ENCODE peak calls at places on chromosome 3, in six cellular contexts. F, G, N, P, K and U are unnamed samples.

GRCh38 chr3:4550957-4551754 is 58.0 kb downstream of the ITPR1 start:
- DNase-seq in N (no peak), K (no peak), G (no peak), P (peak; percentile 59), F (no peak), U (no peak)

GRCh38 chr3:16769525-16769924 is 115.2 kb upstream of the PLCL2 start:
- DNase-seq in P (no peak), G (no peak), N (no peak), F (no peak), K (no peak), U (no peak)

GRCh38 chr3:12929801-12930200 is 88.4 kb upstream of the RPL32 start:
- DNase-seq in K (no peak), F (no peak), P (no peak), N (no peak), G (no peak), U (no peak)

GRCh38 chr3:48247401-48247807 is 6.5 kb downstream of the ZNF589 start:
- DNase-seq in P (no peak), N (no peak), K (peak; percentile 74), G (peak; percentile 34), F (peak; percentile 65), U (no peak)

GRCh38 chr3:188863999-188864406 is 307.8 kb upstream of the TPRG1 start:
- DNase-seq in G (no peak), K (peak; percentile 96), P (no peak), F (no peak), N (no peak), U (no peak)

GRCh38 chr3:180548050-180548449 is 53.9 kb upstream of the TTC14 start:
- DNase-seq in G (no peak), K (peak; percentile 22), N (no peak), P (no peak), F (peak; percentile 5), U (peak; percentile 4)

GRCh38 chr3:159263750-159264561 is 462.1 kb downstream of the MFSD1 start:
- DNase-seq in N (no peak), P (no peak), G (peak; percentile 44), F (peak; percentile 77), K (peak; percentile 41), U (peak; percentile 68)

GRCh38 chr3:184737641-184738518 is 26.0 kb upstream of the MAGEF1 start:
- DNase-seq in K (peak; percentile 66), P (no peak), N (no peak), G (no peak), F (peak; percentile 70), U (peak; percentile 77)

GRCh38 chr3:188578579-188579363 is 424.8 kb downstream of the LPP start:
- DNase-seq in G (peak; percentile 27), N (no peak), K (peak; percentile 93), F (peak; percentile 93), P (peak; percentile 80), U (peak; percentile 73)

GRCh38 chr3:30350011-30350410 is 256.4 kb upstream of the TGFBR2 start:
- DNase-seq in P (no peak), N (no peak), G (no peak), K (no peak), F (no peak), U (no peak)

GRCh38 chr3:164393171-164393570 is 685.1 kb downstream of the SI start:
- DNase-seq in G (no peak), K (no peak), P (no peak), F (no peak), N (no peak), U (no peak)

GRCh38 chr3:164401923-164402322 is 676.4 kb downstream of the SI start:
- DNase-seq in N (peak; percentile 32), P (no peak), K (no peak), F (no peak), G (no peak), U (no peak)

GRCh38 chr3:164397462-164397861 is 680.8 kb downstream of the SI start:
- DNase-seq in K (no peak), N (no peak), F (no peak), P (no peak), G (no peak), U (no peak)
- TF ChIP-seq CTCF in K (no peak), N (no peak), F (no peak), P (no peak), G (no peak), U (no peak)

DNA sequence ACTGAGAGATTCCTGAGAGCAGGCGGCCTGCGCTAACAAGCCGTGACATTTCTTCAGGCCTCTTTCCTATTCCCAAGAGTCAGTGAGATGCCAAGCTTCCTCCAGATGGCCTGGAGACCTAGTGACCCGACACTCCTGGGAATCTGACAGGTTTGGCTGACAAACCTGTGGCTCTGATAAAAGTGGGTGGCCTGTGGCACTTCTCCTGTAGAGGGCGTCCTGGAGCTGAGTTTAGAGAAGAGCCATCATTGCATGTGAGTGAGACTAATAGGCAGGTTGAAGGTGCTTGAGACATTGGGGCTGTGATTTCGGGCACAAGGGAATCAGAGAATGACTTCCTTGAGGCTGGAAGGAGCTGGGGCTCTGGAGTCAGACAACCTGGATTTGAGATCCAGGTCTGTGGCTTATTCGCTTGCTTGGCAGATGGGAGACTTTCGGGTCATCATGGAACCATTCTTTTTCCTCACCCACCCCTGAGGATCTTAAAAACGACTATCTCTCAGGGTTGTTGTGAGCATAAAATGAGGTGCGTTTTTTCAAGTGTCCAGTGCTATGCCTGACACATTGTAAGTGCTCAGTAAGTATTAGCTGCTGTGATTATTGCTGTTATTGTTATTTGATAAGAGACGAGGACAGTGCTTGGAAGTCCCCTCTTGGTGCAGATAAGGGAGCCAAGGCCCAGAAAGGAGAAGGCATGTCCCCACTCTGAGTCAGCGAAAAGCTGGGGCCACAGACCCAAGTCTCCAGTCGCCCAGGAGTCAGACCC is 77.2 kb downstream of the SCN10A start:
- DNase-seq in P (no peak), N (no peak), K (peak; percentile 19), F (peak; percentile 63), G (peak; percentile 53), U (peak; percentile 71)
- TF ChIP-seq CTCF in P (peak; percentile 50), N (peak; percentile 26), K (peak; percentile 61), F (peak; percentile 87), G (peak; percentile 77), U (peak; percentile 27)

DNA sequence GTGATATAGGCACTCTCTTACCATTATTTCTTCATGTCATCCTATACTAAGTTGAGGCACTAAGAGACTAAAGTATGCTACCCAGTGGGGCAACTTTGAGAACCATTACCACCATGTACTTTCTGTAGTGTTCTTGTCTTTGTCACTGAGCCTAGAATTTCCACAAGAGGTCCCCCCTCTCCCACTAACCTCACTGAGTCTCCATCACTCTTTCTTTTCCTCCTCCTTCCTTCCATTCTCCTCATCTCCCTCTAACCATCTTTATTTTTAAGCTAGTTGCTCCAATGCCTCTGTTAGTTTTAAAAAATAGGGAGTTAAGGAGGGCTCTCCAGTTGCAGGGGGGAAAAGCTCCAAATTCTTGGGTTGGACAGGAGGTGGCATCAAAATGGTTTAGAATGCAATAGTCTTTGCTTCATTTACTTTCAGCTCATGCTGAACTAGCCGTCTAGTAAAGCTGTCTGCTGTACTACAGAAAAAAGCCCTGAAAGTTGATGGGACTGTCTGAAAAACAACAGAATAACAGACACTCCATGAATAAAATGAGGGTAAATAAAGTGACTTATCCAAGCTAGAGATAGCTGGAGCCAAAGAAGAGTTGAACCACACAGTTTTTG is 85.1 kb upstream of the MYRIP start:
- DNase-seq in K (no peak), G (peak; percentile 2), F (peak; percentile 9), P (no peak), N (no peak), U (no peak)
- TF ChIP-seq CTCF in K (peak; percentile 38), G (peak; percentile 5), F (no peak), P (peak; percentile 55), N (peak; percentile 30), U (peak; percentile 17)

GRCh38 chr3:43583481-43583880 is 38.3 kb downstream of the ANO10 start:
- DNase-seq in N (no peak), F (no peak), K (no peak), P (no peak), G (peak; percentile 2), U (no peak)
- TF ChIP-seq CTCF in N (no peak), F (peak; percentile 15), K (no peak), P (no peak), G (peak; percentile 18), U (no peak)

GRCh38 chr3:55570361-55570760 is 83.3 kb upstream of the WNT5A start:
- DNase-seq in F (peak; percentile 17), P (no peak), N (no peak), G (no peak), K (no peak), U (no peak)

GRCh38 chr3:55574671-55575070 is 87.6 kb upstream of the WNT5A start:
- DNase-seq in K (no peak), F (no peak), G (no peak), P (no peak), N (no peak), U (no peak)

GRCh38 chr3:55572816-55573215 is 85.7 kb upstream of the WNT5A start:
- DNase-seq in F (no peak), N (no peak), G (no peak), K (no peak), P (no peak), U (no peak)

GRCh38 chr3:55571216-55571813 is 84.2 kb upstream of the WNT5A start:
- DNase-seq in K (no peak), N (no peak), F (no peak), G (no peak), P (no peak), U (no peak)

DNA sequence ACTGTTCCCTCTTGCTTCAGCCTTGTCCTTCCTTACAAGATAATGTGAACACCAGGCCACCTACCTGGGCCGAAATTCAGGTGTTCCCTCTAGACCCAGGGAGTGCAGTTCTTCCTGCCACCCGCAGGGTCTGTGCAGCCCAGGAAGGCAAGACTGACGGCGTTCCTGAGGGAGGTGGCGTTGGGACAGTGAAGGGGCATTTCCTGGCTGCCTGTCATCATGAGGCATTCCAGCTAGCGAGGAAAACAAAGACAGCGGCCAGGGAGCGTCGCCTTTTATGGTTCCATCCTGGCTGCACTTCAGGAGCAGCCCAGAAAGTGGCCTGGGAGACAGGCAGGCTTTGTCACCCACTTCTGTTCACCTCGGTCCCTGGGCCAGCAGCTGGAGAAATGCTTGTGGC is 84.8 kb upstream of the WNT5A start:
- DNase-seq in K (peak; percentile 34), F (peak; percentile 18), N (peak; percentile 65), P (peak; percentile 84), G (no peak), U (no peak)
- TF ChIP-seq CTCF in K (peak; percentile 14), F (peak; percentile 27), N (peak; percentile 38), P (peak; percentile 28), G (no peak), U (no peak)

DNA sequence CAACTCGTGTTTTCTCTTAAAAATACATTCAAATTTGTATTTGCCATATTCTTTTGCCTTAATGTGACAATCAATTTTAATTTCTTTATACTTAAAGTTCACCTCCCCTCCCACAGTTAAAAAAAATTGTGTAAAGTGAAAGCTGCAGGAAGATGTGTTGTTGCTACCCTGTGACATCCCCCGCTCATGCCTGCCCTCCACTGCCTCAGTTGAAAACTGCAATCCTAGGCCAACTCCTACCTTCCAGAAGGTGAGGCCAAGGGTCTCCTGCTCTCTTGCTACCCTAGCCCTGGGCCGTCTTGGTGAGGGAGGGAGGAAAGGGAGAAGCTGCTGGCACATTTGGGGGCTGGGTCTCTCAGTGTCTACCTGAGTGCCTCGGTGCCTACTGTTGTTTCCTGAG is 57.0 kb upstream of the CMTM7 start:
- DNase-seq in N (no peak), G (peak; percentile 25), K (no peak), F (peak; percentile 18), P (no peak), U (peak; percentile 20)
- TF ChIP-seq CTCF in N (no peak), G (peak; percentile 50), K (peak; percentile 12), F (no peak), P (no peak), U (peak; percentile 24)

GRCh38 chr3:134126153-134126552 is 96.4 kb upstream of the SLCO2A1 start:
- DNase-seq in F (peak; percentile 15), P (no peak), K (no peak), N (no peak), G (peak; percentile 11), U (no peak)
- TF ChIP-seq CTCF in F (peak; percentile 42), P (no peak), K (peak; percentile 25), N (no peak), G (no peak), U (peak; percentile 8)

GRCh38 chr3:156576887-156577427 is 22.0 kb upstream of the SSR3 start:
- DNase-seq in F (peak; percentile 36), P (no peak), G (peak; percentile 33), K (no peak), N (no peak), U (peak; percentile 29)
- TF ChIP-seq CTCF in F (no peak), P (no peak), G (no peak), K (peak; percentile 23), N (peak; percentile 26), U (no peak)